ENCODE peak calls at places on chromosomes 13 and 19, in eight cellular contexts. One of them, this sample, is unnamed.

GRCh38 chr13:44402902-44403719 is 29.5 kb downstream of the SERP2 start:
- DNase-seq in activated effector memory CD4-positive, alpha-beta T cell treated with Interleukin-2 at 50 U/mL for 16 hours: no peak
- DNase-seq in left cardiac atrium: no peak
- DNase-seq in effector CD4-positive, alpha-beta T cell: no peak
- DNase-seq in T-helper 2 cell: no peak
- DNase-seq in T-helper 1 cell: no peak
- DNase-seq in nephron progenitor cell: no peak
- DNase-seq in activated naive CD4-positive, alpha-beta T cell: no peak
- DNase-seq in this sample: no peak

GRCh38 chr13:42424182-42424581 is 149.8 kb upstream of the TNFSF11 start:
- DNase-seq in activated effector memory CD4-positive, alpha-beta T cell treated with Interleukin-2 at 50 U/mL for 16 hours: no peak
- DNase-seq in left cardiac atrium: no peak
- DNase-seq in effector CD4-positive, alpha-beta T cell: no peak
- DNase-seq in T-helper 2 cell: no peak
- DNase-seq in T-helper 1 cell: no peak
- DNase-seq in nephron progenitor cell: no peak
- DNase-seq in activated naive CD4-positive, alpha-beta T cell: no peak
- DNase-seq in this sample: no peak

GRCh38 chr13:105276571-105276970 is 1258.9 kb downstream of the EFNB2 start:
- DNase-seq in activated effector memory CD4-positive, alpha-beta T cell treated with Interleukin-2 at 50 U/mL for 16 hours: no peak
- DNase-seq in left cardiac atrium: no peak
- DNase-seq in effector CD4-positive, alpha-beta T cell: no peak
- DNase-seq in T-helper 2 cell: no peak
- DNase-seq in T-helper 1 cell: no peak
- DNase-seq in nephron progenitor cell: no peak
- DNase-seq in activated naive CD4-positive, alpha-beta T cell: no peak
- DNase-seq in this sample: no peak

GRCh38 chr13:52455677-52456041 is 381 bp downstream of the CKAP2 start:
- DNase-seq in activated effector memory CD4-positive, alpha-beta T cell treated with Interleukin-2 at 50 U/mL for 16 hours: peak; percentile 69
- DNase-seq in left cardiac atrium: peak; percentile 77
- DNase-seq in effector CD4-positive, alpha-beta T cell: peak; percentile 72
- DNase-seq in T-helper 2 cell: peak; percentile 82
- DNase-seq in T-helper 1 cell: peak; percentile 58
- DNase-seq in nephron progenitor cell: peak; percentile 95
- DNase-seq in activated naive CD4-positive, alpha-beta T cell: peak; percentile 70
- DNase-seq in this sample: peak; percentile 49

GRCh38 chr19:5850743-5851293 is 431 bp downstream of the FUT3 start:
- DNase-seq in activated effector memory CD4-positive, alpha-beta T cell treated with Interleukin-2 at 50 U/mL for 16 hours: no peak
- DNase-seq in left cardiac atrium: peak; percentile 52
- DNase-seq in effector CD4-positive, alpha-beta T cell: no peak
- DNase-seq in T-helper 2 cell: no peak
- DNase-seq in T-helper 1 cell: no peak
- DNase-seq in nephron progenitor cell: no peak
- DNase-seq in activated naive CD4-positive, alpha-beta T cell: no peak
- DNase-seq in this sample: peak; percentile 65

GRCh38 chr19:58003153-58003828 is 671 bp upstream of the ZNF606 start:
- DNase-seq in activated effector memory CD4-positive, alpha-beta T cell treated with Interleukin-2 at 50 U/mL for 16 hours: no peak
- DNase-seq in left cardiac atrium: no peak
- DNase-seq in effector CD4-positive, alpha-beta T cell: no peak
- DNase-seq in T-helper 2 cell: no peak
- DNase-seq in T-helper 1 cell: no peak
- DNase-seq in nephron progenitor cell: no peak
- DNase-seq in activated naive CD4-positive, alpha-beta T cell: no peak
- DNase-seq in this sample: peak; percentile 28

GRCh38 chr13:102190930-102191329 is 210.9 kb downstream of the FGF14 start:
- DNase-seq in activated effector memory CD4-positive, alpha-beta T cell treated with Interleukin-2 at 50 U/mL for 16 hours: no peak
- DNase-seq in left cardiac atrium: no peak
- DNase-seq in effector CD4-positive, alpha-beta T cell: no peak
- DNase-seq in T-helper 2 cell: no peak
- DNase-seq in T-helper 1 cell: no peak
- DNase-seq in nephron progenitor cell: no peak
- DNase-seq in activated naive CD4-positive, alpha-beta T cell: no peak
- DNase-seq in this sample: no peak

GRCh38 chr19:18763674-18764590 is 27.2 kb downstream of the COMP start:
- DNase-seq in activated effector memory CD4-positive, alpha-beta T cell treated with Interleukin-2 at 50 U/mL for 16 hours: no peak
- DNase-seq in left cardiac atrium: no peak
- DNase-seq in effector CD4-positive, alpha-beta T cell: no peak
- DNase-seq in T-helper 2 cell: no peak
- DNase-seq in T-helper 1 cell: no peak
- DNase-seq in nephron progenitor cell: no peak
- DNase-seq in activated naive CD4-positive, alpha-beta T cell: no peak
- DNase-seq in this sample: peak; percentile 89

GRCh38 chr13:96473463-96474157 is 383.7 kb downstream of the HS6ST3 start:
- DNase-seq in activated effector memory CD4-positive, alpha-beta T cell treated with Interleukin-2 at 50 U/mL for 16 hours: no peak
- DNase-seq in left cardiac atrium: no peak
- DNase-seq in effector CD4-positive, alpha-beta T cell: no peak
- DNase-seq in T-helper 2 cell: no peak
- DNase-seq in T-helper 1 cell: no peak
- DNase-seq in nephron progenitor cell: no peak
- DNase-seq in activated naive CD4-positive, alpha-beta T cell: no peak
- DNase-seq in this sample: no peak

GRCh38 chr13:104301216-104301975 is 1235.2 kb upstream of the SLC10A2 start:
- DNase-seq in activated effector memory CD4-positive, alpha-beta T cell treated with Interleukin-2 at 50 U/mL for 16 hours: no peak
- DNase-seq in left cardiac atrium: no peak
- DNase-seq in effector CD4-positive, alpha-beta T cell: no peak
- DNase-seq in T-helper 2 cell: no peak
- DNase-seq in T-helper 1 cell: no peak
- DNase-seq in nephron progenitor cell: no peak
- DNase-seq in activated naive CD4-positive, alpha-beta T cell: no peak
- DNase-seq in this sample: no peak

GRCh38 chr19:16621165-16621800 is 6.7 kb downstream of the MED26 start:
- DNase-seq in activated effector memory CD4-positive, alpha-beta T cell treated with Interleukin-2 at 50 U/mL for 16 hours: no peak
- DNase-seq in left cardiac atrium: no peak
- DNase-seq in effector CD4-positive, alpha-beta T cell: no peak
- DNase-seq in T-helper 2 cell: no peak
- DNase-seq in T-helper 1 cell: no peak
- DNase-seq in nephron progenitor cell: no peak
- DNase-seq in activated naive CD4-positive, alpha-beta T cell: no peak
- DNase-seq in this sample: no peak

GRCh38 chr19:15248106-15248505 is 15.9 kb upstream of the EPHX3 start:
- DNase-seq in activated effector memory CD4-positive, alpha-beta T cell treated with Interleukin-2 at 50 U/mL for 16 hours: no peak
- DNase-seq in left cardiac atrium: no peak
- DNase-seq in effector CD4-positive, alpha-beta T cell: no peak
- DNase-seq in T-helper 2 cell: no peak
- DNase-seq in T-helper 1 cell: no peak
- DNase-seq in nephron progenitor cell: no peak
- DNase-seq in activated naive CD4-positive, alpha-beta T cell: no peak
- DNase-seq in this sample: no peak

GRCh38 chr19:33720691-33721682 is 75.7 kb upstream of the KCTD15 start:
- DNase-seq in activated effector memory CD4-positive, alpha-beta T cell treated with Interleukin-2 at 50 U/mL for 16 hours: no peak
- DNase-seq in left cardiac atrium: no peak
- DNase-seq in effector CD4-positive, alpha-beta T cell: no peak
- DNase-seq in T-helper 2 cell: no peak
- DNase-seq in T-helper 1 cell: no peak
- DNase-seq in nephron progenitor cell: no peak
- DNase-seq in activated naive CD4-positive, alpha-beta T cell: no peak
- DNase-seq in this sample: no peak

GRCh38 chr19:28358604-28359003 is 854.3 kb downstream of the UQCRFS1 start:
- DNase-seq in activated effector memory CD4-positive, alpha-beta T cell treated with Interleukin-2 at 50 U/mL for 16 hours: no peak
- DNase-seq in left cardiac atrium: no peak
- DNase-seq in effector CD4-positive, alpha-beta T cell: no peak
- DNase-seq in T-helper 2 cell: no peak
- DNase-seq in T-helper 1 cell: no peak
- DNase-seq in nephron progenitor cell: no peak
- DNase-seq in activated naive CD4-positive, alpha-beta T cell: no peak
- DNase-seq in this sample: no peak

GRCh38 chr13:41075034-41075433 is 13.7 kb downstream of the WBP4 start:
- DNase-seq in activated effector memory CD4-positive, alpha-beta T cell treated with Interleukin-2 at 50 U/mL for 16 hours: no peak
- DNase-seq in left cardiac atrium: no peak
- DNase-seq in effector CD4-positive, alpha-beta T cell: peak; percentile 37
- DNase-seq in T-helper 2 cell: peak; percentile 29
- DNase-seq in T-helper 1 cell: no peak
- DNase-seq in nephron progenitor cell: peak; percentile 26
- DNase-seq in activated naive CD4-positive, alpha-beta T cell: peak; percentile 5
- DNase-seq in this sample: peak; percentile 56

GRCh38 chr13:101700598-101700997 is 248.1 kb downstream of the ITGBL1 start:
- DNase-seq in activated effector memory CD4-positive, alpha-beta T cell treated with Interleukin-2 at 50 U/mL for 16 hours: no peak
- DNase-seq in left cardiac atrium: no peak
- DNase-seq in effector CD4-positive, alpha-beta T cell: no peak
- DNase-seq in T-helper 2 cell: no peak
- DNase-seq in T-helper 1 cell: no peak
- DNase-seq in nephron progenitor cell: no peak
- DNase-seq in activated naive CD4-positive, alpha-beta T cell: no peak
- DNase-seq in this sample: peak; percentile 84

GRCh38 chr19:48400018-48400742 is 6.7 kb downstream of the GRIN2D start:
- DNase-seq in activated effector memory CD4-positive, alpha-beta T cell treated with Interleukin-2 at 50 U/mL for 16 hours: no peak
- DNase-seq in left cardiac atrium: peak; percentile 65
- DNase-seq in effector CD4-positive, alpha-beta T cell: peak; percentile 17
- DNase-seq in T-helper 2 cell: no peak
- DNase-seq in T-helper 1 cell: no peak
- DNase-seq in nephron progenitor cell: peak; percentile 48
- DNase-seq in activated naive CD4-positive, alpha-beta T cell: no peak
- DNase-seq in this sample: peak; percentile 91

GRCh38 chr19:4985551-4985991 is 16.7 kb downstream of the KDM4B start:
- DNase-seq in activated effector memory CD4-positive, alpha-beta T cell treated with Interleukin-2 at 50 U/mL for 16 hours: no peak
- DNase-seq in left cardiac atrium: no peak
- DNase-seq in effector CD4-positive, alpha-beta T cell: no peak
- DNase-seq in T-helper 2 cell: no peak
- DNase-seq in T-helper 1 cell: no peak
- DNase-seq in nephron progenitor cell: no peak
- DNase-seq in activated naive CD4-positive, alpha-beta T cell: no peak
- DNase-seq in this sample: peak; percentile 60

GRCh38 chr19:18972301-18972831 is 31.3 kb upstream of the HOMER3 start:
- DNase-seq in activated effector memory CD4-positive, alpha-beta T cell treated with Interleukin-2 at 50 U/mL for 16 hours: no peak
- DNase-seq in left cardiac atrium: no peak
- DNase-seq in effector CD4-positive, alpha-beta T cell: no peak
- DNase-seq in T-helper 2 cell: no peak
- DNase-seq in T-helper 1 cell: no peak
- DNase-seq in nephron progenitor cell: no peak
- DNase-seq in activated naive CD4-positive, alpha-beta T cell: no peak
- DNase-seq in this sample: peak; percentile 20

GRCh38 chr19:6126335-6126974 is 9.0 kb upstream of the ACSBG2 start:
- DNase-seq in activated effector memory CD4-positive, alpha-beta T cell treated with Interleukin-2 at 50 U/mL for 16 hours: no peak
- DNase-seq in left cardiac atrium: no peak
- DNase-seq in effector CD4-positive, alpha-beta T cell: no peak
- DNase-seq in T-helper 2 cell: peak; percentile 60
- DNase-seq in T-helper 1 cell: no peak
- DNase-seq in nephron progenitor cell: no peak
- DNase-seq in activated naive CD4-positive, alpha-beta T cell: no peak
- DNase-seq in this sample: peak; percentile 69

GRCh38 chr19:11111117-11111770 is 22.0 kb downstream of the LDLR start:
- DNase-seq in activated effector memory CD4-positive, alpha-beta T cell treated with Interleukin-2 at 50 U/mL for 16 hours: no peak
- DNase-seq in left cardiac atrium: no peak
- DNase-seq in effector CD4-positive, alpha-beta T cell: no peak
- DNase-seq in T-helper 2 cell: no peak
- DNase-seq in T-helper 1 cell: no peak
- DNase-seq in nephron progenitor cell: no peak
- DNase-seq in activated naive CD4-positive, alpha-beta T cell: no peak
- DNase-seq in this sample: no peak

GRCh38 chr13:27680465-27680864 is 58.8 kb downstream of the POLR1D start:
- DNase-seq in activated effector memory CD4-positive, alpha-beta T cell treated with Interleukin-2 at 50 U/mL for 16 hours: no peak
- DNase-seq in left cardiac atrium: no peak
- DNase-seq in effector CD4-positive, alpha-beta T cell: no peak
- DNase-seq in T-helper 2 cell: no peak
- DNase-seq in T-helper 1 cell: no peak
- DNase-seq in nephron progenitor cell: no peak
- DNase-seq in activated naive CD4-positive, alpha-beta T cell: no peak
- DNase-seq in this sample: no peak

GRCh38 chr19:2695288-2695866 is 7.1 kb downstream of the GNG7 start:
- DNase-seq in activated effector memory CD4-positive, alpha-beta T cell treated with Interleukin-2 at 50 U/mL for 16 hours: no peak
- DNase-seq in left cardiac atrium: no peak
- DNase-seq in effector CD4-positive, alpha-beta T cell: no peak
- DNase-seq in T-helper 2 cell: no peak
- DNase-seq in T-helper 1 cell: no peak
- DNase-seq in nephron progenitor cell: no peak
- DNase-seq in activated naive CD4-positive, alpha-beta T cell: no peak
- DNase-seq in this sample: no peak

GRCh38 chr19:34999498-35000337 is at the start of gene GRAMD1A:
- DNase-seq in activated effector memory CD4-positive, alpha-beta T cell treated with Interleukin-2 at 50 U/mL for 16 hours: peak; percentile 70
- DNase-seq in left cardiac atrium: peak; percentile 89
- DNase-seq in effector CD4-positive, alpha-beta T cell: peak; percentile 57
- DNase-seq in T-helper 2 cell: peak; percentile 81
- DNase-seq in T-helper 1 cell: peak; percentile 46
- DNase-seq in nephron progenitor cell: peak; percentile 86
- DNase-seq in activated naive CD4-positive, alpha-beta T cell: peak; percentile 69
- DNase-seq in this sample: peak; percentile 73

GRCh38 chr19:28656644-28657043 is 556.3 kb downstream of the UQCRFS1 start:
- DNase-seq in activated effector memory CD4-positive, alpha-beta T cell treated with Interleukin-2 at 50 U/mL for 16 hours: no peak
- DNase-seq in left cardiac atrium: no peak
- DNase-seq in effector CD4-positive, alpha-beta T cell: no peak
- DNase-seq in T-helper 2 cell: no peak
- DNase-seq in T-helper 1 cell: no peak
- DNase-seq in nephron progenitor cell: no peak
- DNase-seq in activated naive CD4-positive, alpha-beta T cell: no peak
- DNase-seq in this sample: no peak

GRCh38 chr13:31207630-31208549 is 8.1 kb downstream of the B3GLCT start:
- DNase-seq in activated effector memory CD4-positive, alpha-beta T cell treated with Interleukin-2 at 50 U/mL for 16 hours: no peak
- DNase-seq in left cardiac atrium: peak; percentile 38
- DNase-seq in effector CD4-positive, alpha-beta T cell: no peak
- DNase-seq in T-helper 2 cell: no peak
- DNase-seq in T-helper 1 cell: no peak
- DNase-seq in nephron progenitor cell: peak; percentile 3
- DNase-seq in activated naive CD4-positive, alpha-beta T cell: no peak
- DNase-seq in this sample: peak; percentile 63

GRCh38 chr13:20774746-20775145 is 985 bp upstream of the EEF1AKMT1 start:
- DNase-seq in activated effector memory CD4-positive, alpha-beta T cell treated with Interleukin-2 at 50 U/mL for 16 hours: no peak
- DNase-seq in left cardiac atrium: no peak
- DNase-seq in effector CD4-positive, alpha-beta T cell: no peak
- DNase-seq in T-helper 2 cell: no peak
- DNase-seq in T-helper 1 cell: no peak
- DNase-seq in nephron progenitor cell: no peak
- DNase-seq in activated naive CD4-positive, alpha-beta T cell: no peak
- DNase-seq in this sample: no peak

GRCh38 chr13:30895773-30896172 is 10.3 kb upstream of the MEDAG start:
- DNase-seq in activated effector memory CD4-positive, alpha-beta T cell treated with Interleukin-2 at 50 U/mL for 16 hours: no peak
- DNase-seq in left cardiac atrium: peak; percentile 66
- DNase-seq in effector CD4-positive, alpha-beta T cell: no peak
- DNase-seq in T-helper 2 cell: no peak
- DNase-seq in T-helper 1 cell: no peak
- DNase-seq in nephron progenitor cell: no peak
- DNase-seq in activated naive CD4-positive, alpha-beta T cell: no peak
- DNase-seq in this sample: peak; percentile 86

GRCh38 chr19:2428027-2428690 is 773 bp upstream of the TIMM13 start:
- DNase-seq in activated effector memory CD4-positive, alpha-beta T cell treated with Interleukin-2 at 50 U/mL for 16 hours: no peak
- DNase-seq in left cardiac atrium: no peak
- DNase-seq in effector CD4-positive, alpha-beta T cell: no peak
- DNase-seq in T-helper 2 cell: no peak
- DNase-seq in T-helper 1 cell: no peak
- DNase-seq in nephron progenitor cell: peak; percentile 33
- DNase-seq in activated naive CD4-positive, alpha-beta T cell: no peak
- DNase-seq in this sample: peak; percentile 47

GRCh38 chr19:15902254-15902653 is 4.4 kb upstream of the CYP4F2 start:
- DNase-seq in activated effector memory CD4-positive, alpha-beta T cell treated with Interleukin-2 at 50 U/mL for 16 hours: no peak
- DNase-seq in left cardiac atrium: no peak
- DNase-seq in effector CD4-positive, alpha-beta T cell: no peak
- DNase-seq in T-helper 2 cell: no peak
- DNase-seq in T-helper 1 cell: no peak
- DNase-seq in nephron progenitor cell: no peak
- DNase-seq in activated naive CD4-positive, alpha-beta T cell: no peak
- DNase-seq in this sample: no peak

GRCh38 chr13:40158218-40158617 is 502.8 kb downstream of the COG6 start:
- DNase-seq in activated effector memory CD4-positive, alpha-beta T cell treated with Interleukin-2 at 50 U/mL for 16 hours: no peak
- DNase-seq in left cardiac atrium: no peak
- DNase-seq in effector CD4-positive, alpha-beta T cell: no peak
- DNase-seq in T-helper 2 cell: no peak
- DNase-seq in T-helper 1 cell: no peak
- DNase-seq in nephron progenitor cell: no peak
- DNase-seq in activated naive CD4-positive, alpha-beta T cell: no peak
- DNase-seq in this sample: no peak

GRCh38 chr13:92143766-92144165 is 745.3 kb downstream of the GPC5 start:
- DNase-seq in activated effector memory CD4-positive, alpha-beta T cell treated with Interleukin-2 at 50 U/mL for 16 hours: no peak
- DNase-seq in left cardiac atrium: no peak
- DNase-seq in effector CD4-positive, alpha-beta T cell: no peak
- DNase-seq in T-helper 2 cell: no peak
- DNase-seq in T-helper 1 cell: no peak
- DNase-seq in nephron progenitor cell: no peak
- DNase-seq in activated naive CD4-positive, alpha-beta T cell: no peak
- DNase-seq in this sample: no peak